ENCODE peak calls at places on chromosome 3, in nine cellular contexts. B is OCI-LY7, Z is Peyer's patch, H is GM06990, S is adrenal gland, A is GM12878, N is fibroblast of pulmonary artery, Y is uterus, Q is Calu3. T is an unnamed sample.

GRCh38 chr3:129855454-129856419 is 37.8 kb downstream of the TMCC1 start:
- DNase-seq in B (no peak), Z (no peak), H (no peak), S (peak), A (no peak), N (peak), Y (no peak), Q (no peak), T (no peak)

GRCh38 chr3:119559441-119559963 is at the start of gene CD80:
- DNase-seq in B (peak), Z (peak), H (peak), S (peak), A (peak), N (peak), Y (no peak), Q (peak), T (peak)

GRCh38 chr3:172903642-172904041 is 153.1 kb downstream of the ECT2 start:
- DNase-seq in B (no peak), Z (no peak), H (no peak), S (peak), A (no peak), N (no peak), Y (no peak), Q (no peak), T (no peak)

GRCh38 chr3:111676177-111677021 is 81.3 kb upstream of the ZBED2 start:
- DNase-seq in B (peak), Z (peak), H (no peak), S (no peak), A (no peak), N (peak), Y (no peak), Q (peak), T (no peak)

GRCh38 chr3:13176445-13176844 is 103.2 kb upstream of the IQSEC1 start:
- DNase-seq in B (no peak), Z (no peak), H (no peak), S (no peak), A (no peak), N (no peak), Y (no peak), Q (no peak), T (no peak)

GRCh38 chr3:71415708-71416108 is 167.8 kb downstream of the FOXP1 start:
- DNase-seq in B (no peak), Z (no peak), H (no peak), S (no peak), A (no peak), N (no peak), Y (no peak), Q (no peak), T (no peak)

GRCh38 chr3:114111060-114111790 is 54.7 kb downstream of the QTRT2 start:
- DNase-seq in B (no peak), Z (no peak), H (no peak), S (no peak), A (no peak), N (no peak), Y (no peak), Q (no peak), T (no peak)

GRCh38 chr3:194120789-194121770 is 14.9 kb upstream of the HES1 start:
- DNase-seq in B (peak), Z (peak), H (no peak), S (no peak), A (no peak), N (no peak), Y (no peak), Q (no peak), T (no peak)

GRCh38 chr3:427128-427527 is 230.6 kb downstream of the CHL1 start:
- DNase-seq in B (no peak), Z (no peak), H (no peak), S (no peak), A (no peak), N (no peak), Y (no peak), Q (no peak), T (no peak)

GRCh38 chr3:99901200-99901926 is 83.7 kb downstream of the CMSS1 start:
- DNase-seq in B (no peak), Z (no peak), H (peak), S (no peak), A (peak), N (peak), Y (no peak), Q (peak), T (no peak)

GRCh38 chr3:177126015-177126773 is 71.1 kb downstream of the TBL1XR1 start:
- DNase-seq in B (no peak), Z (no peak), H (no peak), S (no peak), A (no peak), N (peak), Y (no peak), Q (no peak), T (no peak)

GRCh38 chr3:150074697-150075416 is 104.2 kb upstream of the PFN2 start:
- DNase-seq in B (no peak), Z (no peak), H (no peak), S (no peak), A (no peak), N (no peak), Y (peak), Q (no peak), T (peak)

GRCh38 chr3:46926039-46926438 is 48.5 kb downstream of the PTH1R start:
- DNase-seq in B (no peak), Z (peak), H (no peak), S (peak), A (no peak), N (peak), Y (no peak), Q (no peak), T (no peak)

GRCh38 chr3:23762214-23763039 is 43.3 kb upstream of the UBE2E1 start:
- DNase-seq in B (peak), Z (no peak), H (peak), S (no peak), A (peak), N (no peak), Y (no peak), Q (no peak), T (peak)

GRCh38 chr3:64316971-64317370 is 91.7 kb upstream of the PRICKLE2 start:
- DNase-seq in B (no peak), Z (no peak), H (no peak), S (no peak), A (no peak), N (no peak), Y (no peak), Q (no peak), T (no peak)

GRCh38 chr3:171833006-171833405 is 10.1 kb upstream of the TMEM212 start:
- DNase-seq in B (no peak), Z (no peak), H (no peak), S (no peak), A (no peak), N (no peak), Y (no peak), Q (no peak), T (no peak)

GRCh38 chr3:191388823-191389222 is 58.5 kb upstream of the UTS2B start:
- DNase-seq in B (peak), Z (no peak), H (no peak), S (no peak), A (no peak), N (peak), Y (no peak), Q (no peak), T (no peak)

GRCh38 chr3:67044295-67044694 is 46.2 kb downstream of the KBTBD8 start:
- DNase-seq in B (no peak), Z (no peak), H (no peak), S (no peak), A (no peak), N (peak), Y (no peak), Q (no peak), T (no peak)

GRCh38 chr3:99242271-99242670 is 340.8 kb upstream of the DCBLD2 start:
- DNase-seq in B (no peak), Z (no peak), H (no peak), S (no peak), A (no peak), N (no peak), Y (no peak), Q (no peak), T (no peak)

GRCh38 chr3:109268181-109268580 is 48.1 kb downstream of the DPPA2 start:
- DNase-seq in B (no peak), Z (no peak), H (no peak), S (no peak), A (no peak), N (peak), Y (no peak), Q (no peak), T (no peak)

GRCh38 chr3:111690242-111690641 is 95.1 kb upstream of the ZBED2 start:
- DNase-seq in B (no peak), Z (no peak), H (peak), S (no peak), A (no peak), N (no peak), Y (no peak), Q (no peak), T (peak)

GRCh38 chr3:55634345-55634744 is 147.2 kb upstream of the WNT5A start:
- DNase-seq in B (no peak), Z (no peak), H (no peak), S (no peak), A (no peak), N (no peak), Y (no peak), Q (no peak), T (no peak)

GRCh38 chr3:55434789-55435188 is 52.3 kb downstream of the WNT5A start:
- DNase-seq in B (peak), Z (no peak), H (no peak), S (peak), A (no peak), N (peak), Y (no peak), Q (no peak), T (peak)

GRCh38 chr3:126476166-126476975 is 680 bp upstream of the ZXDC start:
- DNase-seq in B (no peak), Z (no peak), H (peak), S (peak), A (no peak), N (peak), Y (peak), Q (peak), T (no peak)

GRCh38 chr3:72258366-72258765 is 473.4 kb upstream of the PROK2 start:
- DNase-seq in B (no peak), Z (no peak), H (no peak), S (no peak), A (no peak), N (no peak), Y (no peak), Q (no peak), T (no peak)

GRCh38 chr3:14440531-14441239 is 38.3 kb downstream of the SLC6A6 start:
- DNase-seq in B (no peak), Z (no peak), H (no peak), S (no peak), A (no peak), N (peak), Y (no peak), Q (peak), T (no peak)

GRCh38 chr3:160210799-160211221 is 14.4 kb upstream of the C3orf80 start:
- DNase-seq in B (no peak), Z (no peak), H (no peak), S (no peak), A (no peak), N (peak), Y (no peak), Q (peak), T (no peak)

GRCh38 chr3:168034152-168034928 is 61.4 kb downstream of the GOLIM4 start:
- DNase-seq in B (no peak), Z (no peak), H (no peak), S (peak), A (no peak), N (peak), Y (no peak), Q (no peak), T (no peak)

GRCh38 chr3:152403632-152404066 is 134.9 kb downstream of the MBNL1 start:
- DNase-seq in B (no peak), Z (peak), H (no peak), S (peak), A (no peak), N (peak), Y (peak), Q (no peak), T (no peak)

GRCh38 chr3:60025071-60026055 is 975.5 kb upstream of the CFAP20DC start:
- DNase-seq in B (no peak), Z (no peak), H (no peak), S (no peak), A (no peak), N (no peak), Y (no peak), Q (no peak), T (no peak)

GRCh38 chr3:44130249-44130648 is 111.4 kb upstream of the TOPAZ1 start:
- DNase-seq in B (peak), Z (no peak), H (no peak), S (no peak), A (no peak), N (no peak), Y (no peak), Q (no peak), T (no peak)

GRCh38 chr3:108595304-108595703 is 5.8 kb downstream of the DZIP3 start:
- DNase-seq in B (no peak), Z (no peak), H (no peak), S (no peak), A (no peak), N (no peak), Y (no peak), Q (no peak), T (no peak)

GRCh38 chr3:159645874-159646273 is 342.8 kb upstream of the IL12A start:
- DNase-seq in B (no peak), Z (no peak), H (no peak), S (no peak), A (no peak), N (no peak), Y (no peak), Q (no peak), T (no peak)

GRCh38 chr3:72137865-72138861 is 353.2 kb upstream of the PROK2 start:
- DNase-seq in B (no peak), Z (no peak), H (peak), S (no peak), A (no peak), N (no peak), Y (no peak), Q (no peak), T (peak)

GRCh38 chr3:150797155-150797554 is 34.2 kb upstream of the SIAH2 start:
- DNase-seq in B (no peak), Z (no peak), H (no peak), S (no peak), A (no peak), N (no peak), Y (no peak), Q (no peak), T (no peak)

GRCh38 chr3:28951773-28952556 is 328.9 kb upstream of the RBMS3 start:
- DNase-seq in B (no peak), Z (no peak), H (no peak), S (no peak), A (no peak), N (no peak), Y (no peak), Q (no peak), T (no peak)

GRCh38 chr3:117660941-117661635 is 951.5 kb downstream of the TUSC7 start:
- DNase-seq in B (no peak), Z (no peak), H (no peak), S (no peak), A (no peak), N (no peak), Y (no peak), Q (no peak), T (no peak)

DNA sequence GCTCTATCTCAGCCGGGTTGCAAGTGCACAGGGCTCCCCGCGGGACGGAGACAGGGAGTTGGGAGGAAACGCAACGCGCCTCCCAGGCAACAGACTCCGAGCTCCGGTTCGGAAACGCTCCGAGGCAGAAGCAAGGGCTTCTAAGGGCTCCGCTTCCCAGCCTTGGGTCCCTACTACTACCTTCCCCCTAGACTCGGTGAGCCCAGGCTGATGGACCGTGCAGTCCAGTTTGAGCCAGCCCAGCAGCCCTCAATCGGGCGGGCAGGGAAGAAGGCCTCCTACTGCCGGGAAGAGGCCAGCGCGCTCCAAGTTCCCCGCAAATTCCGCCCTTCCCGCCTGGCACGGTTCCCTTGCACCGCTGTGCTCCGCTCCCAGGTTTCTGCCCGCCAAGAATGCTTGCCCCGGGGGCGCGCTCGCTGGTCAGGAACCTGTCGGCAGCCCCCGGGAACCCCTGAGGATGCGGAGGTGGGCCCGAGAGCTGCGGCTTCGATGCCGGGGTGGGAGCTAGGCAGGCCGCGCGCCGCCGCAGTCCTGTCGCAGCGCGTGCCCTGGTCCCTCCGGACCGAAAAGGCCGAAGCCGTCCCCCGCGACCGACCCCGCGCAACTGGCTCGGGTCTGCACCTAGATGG is 728 bp downstream of the TRANK1 start:
- DNase-seq in B (peak), Z (peak), H (peak), S (peak), A (no peak), N (peak), Y (peak), Q (peak), T (peak)
- TF ChIP-seq CTCF in B (no peak), Z (no peak), H (no peak), S (no peak), A (no peak), N (peak), Y (no peak), Q (no peak), T (peak)

DNA sequence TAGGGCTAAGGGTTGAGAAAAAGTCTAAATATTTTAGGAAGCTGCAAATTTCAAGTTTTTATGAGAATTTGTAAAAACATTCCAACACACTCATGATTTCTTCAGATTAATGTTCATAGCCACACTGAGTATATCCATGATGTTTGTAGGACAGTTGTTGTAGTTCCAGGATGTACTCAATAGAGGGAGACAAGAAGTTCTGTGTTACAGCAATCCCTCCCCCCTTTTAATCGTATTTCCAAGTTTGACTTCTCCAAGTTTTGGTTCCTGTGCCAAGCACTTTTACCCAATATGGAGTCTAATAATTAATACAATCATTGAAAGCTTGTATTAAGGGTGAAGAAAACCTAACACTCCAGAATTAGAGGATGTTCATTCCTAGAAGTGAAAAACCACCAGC is 143.4 kb downstream of the FEZF2 start:
- DNase-seq in B (no peak), Z (no peak), H (no peak), S (no peak), A (no peak), N (peak), Y (no peak), Q (no peak), T (no peak)
- TF ChIP-seq CTCF in B (peak), Z (no peak), H (peak), S (peak), A (peak), N (peak), Y (no peak), Q (no peak), T (no peak)

GRCh38 chr3:134186391-134186790 is 64.3 kb downstream of the RYK start:
- DNase-seq in B (no peak), Z (no peak), H (no peak), S (no peak), A (no peak), N (peak), Y (no peak), Q (no peak), T (no peak)

GRCh38 chr3:134189848-134190247 is 60.8 kb downstream of the RYK start:
- DNase-seq in B (no peak), Z (no peak), H (no peak), S (no peak), A (no peak), N (no peak), Y (no peak), Q (no peak), T (no peak)

GRCh38 chr3:134194247-134194646 is 56.4 kb downstream of the RYK start:
- DNase-seq in B (no peak), Z (no peak), H (no peak), S (no peak), A (no peak), N (peak), Y (no peak), Q (no peak), T (no peak)

GRCh38 chr3:134190272-134190671 is 60.4 kb downstream of the RYK start:
- DNase-seq in B (no peak), Z (no peak), H (no peak), S (no peak), A (no peak), N (no peak), Y (no peak), Q (no peak), T (no peak)
- TF ChIP-seq CTCF in B (no peak), Z (no peak), H (no peak), S (no peak), A (no peak), N (peak), Y (no peak), Q (no peak), T (no peak)

GRCh38 chr3:196971094-196971698 is 2.6 kb upstream of the PIGZ start:
- DNase-seq in B (peak), Z (no peak), H (no peak), S (no peak), A (no peak), N (no peak), Y (no peak), Q (no peak), T (no peak)
- TF ChIP-seq CTCF in B (no peak), Z (no peak), H (no peak), S (no peak), A (peak), N (no peak), Y (no peak), Q (no peak), T (no peak)

DNA sequence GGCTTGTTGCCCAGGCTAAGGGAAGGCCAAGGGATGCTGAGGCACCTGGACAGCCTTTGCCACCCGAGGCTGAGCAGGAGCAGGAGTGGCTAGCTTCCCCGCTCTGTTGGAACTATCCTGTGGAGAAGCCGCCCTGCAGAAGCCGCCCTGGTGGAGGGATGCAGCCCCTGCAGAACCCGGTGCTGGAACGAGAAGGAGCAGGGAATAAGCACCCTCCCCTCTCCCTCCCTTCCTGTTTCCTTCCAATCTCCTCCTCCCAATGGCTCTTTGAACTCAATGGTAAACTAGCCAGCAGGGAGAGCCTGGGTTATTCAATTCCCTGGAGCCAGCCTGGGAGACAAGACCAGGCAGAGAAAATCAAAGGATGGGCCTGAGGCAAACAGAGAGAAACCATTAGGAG is 11.8 kb upstream of the HRG start:
- DNase-seq in B (peak), Z (no peak), H (no peak), S (no peak), A (no peak), N (peak), Y (no peak), Q (no peak), T (no peak)
- TF ChIP-seq CTCF in B (peak), Z (no peak), H (no peak), S (no peak), A (no peak), N (no peak), Y (no peak), Q (no peak), T (no peak)

DNA sequence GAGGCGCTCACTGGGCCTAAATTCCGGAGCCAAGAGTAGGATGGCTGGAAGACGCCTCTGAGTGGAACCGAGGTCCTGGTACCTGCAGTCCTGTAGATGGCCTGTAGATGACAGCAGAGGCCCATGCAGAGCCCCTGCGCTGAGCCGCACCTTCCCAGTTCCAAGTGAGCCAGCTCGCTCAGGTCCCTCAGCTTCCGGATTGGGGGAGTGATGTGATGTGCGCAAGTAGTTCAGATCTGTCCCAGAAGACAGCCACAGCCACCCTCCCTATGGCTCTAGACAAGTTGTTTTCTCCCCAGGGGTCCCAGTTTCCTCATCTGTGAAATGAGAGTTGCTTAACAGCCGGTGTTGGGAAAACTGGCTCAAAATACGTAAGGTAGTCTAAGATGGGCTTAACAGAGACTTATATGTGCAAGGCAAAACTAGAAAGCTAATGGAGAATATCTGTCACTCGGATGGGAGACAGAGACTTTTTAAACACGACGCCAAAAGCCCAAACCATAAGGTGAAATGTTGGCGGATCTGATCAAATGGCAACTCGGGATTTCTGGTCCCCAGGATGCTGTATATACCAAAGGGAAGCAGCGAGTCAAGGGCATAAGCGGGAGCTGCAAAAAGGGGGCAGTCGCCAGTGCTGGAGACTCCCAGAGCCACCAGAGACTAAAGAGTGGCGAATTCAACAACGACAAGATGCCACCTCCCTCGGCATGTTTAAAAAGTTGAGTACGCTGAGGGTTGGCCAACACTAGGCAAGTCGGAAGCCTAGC is 765 bp upstream of the MAPKAPK3 start:
- DNase-seq in B (peak), Z (peak), H (peak), S (peak), A (no peak), N (peak), Y (peak), Q (peak), T (peak)
- TF ChIP-seq CTCF in B (peak), Z (peak), H (peak), S (peak), A (peak), N (no peak), Y (peak), Q (peak), T (peak)

GRCh38 chr3:106824856-106825255 is 552.4 kb upstream of the CCDC54 start:
- DNase-seq in B (peak), Z (no peak), H (no peak), S (peak), A (no peak), N (peak), Y (no peak), Q (peak), T (no peak)
- TF ChIP-seq CTCF in B (peak), Z (no peak), H (peak), S (no peak), A (peak), N (peak), Y (no peak), Q (no peak), T (peak)